ENCODE peak calls at places on chromosomes 6 and 20, in six cellular contexts. One of them, this sample, is unnamed.

GRCh38 chr20:38585404-38586180 is 4.6 kb downstream of the ADIG start:
- DNase-seq in AG04450: no peak
- DNase-seq in tibial artery: no peak
- DNase-seq in HCT116: no peak
- DNase-seq in foreskin fibroblast: no peak
- DNase-seq in suprapubic skin: no peak
- DNase-seq in this sample: no peak

GRCh38 chr20:43375586-43375985 is 82.1 kb upstream of the SRSF6 start:
- DNase-seq in HCT116: no peak
- DNase-seq in tibial artery: no peak
- DNase-seq in AG04450: no peak
- DNase-seq in suprapubic skin: no peak
- DNase-seq in foreskin fibroblast: no peak
- DNase-seq in this sample: no peak

GRCh38 chr6:124530926-124531325 is 431.3 kb upstream of the RNF217 start:
- DNase-seq in foreskin fibroblast: no peak
- DNase-seq in AG04450: no peak
- DNase-seq in suprapubic skin: no peak
- DNase-seq in tibial artery: no peak
- DNase-seq in HCT116: no peak
- DNase-seq in this sample: no peak

GRCh38 chr6:66508433-66508832 is 801.4 kb upstream of the EYS start:
- DNase-seq in foreskin fibroblast: peak
- DNase-seq in HCT116: no peak
- DNase-seq in tibial artery: no peak
- DNase-seq in suprapubic skin: no peak
- DNase-seq in AG04450: peak
- DNase-seq in this sample: no peak

GRCh38 chr6:157714153-157714490 is 108.9 kb upstream of the SNX9 start:
- DNase-seq in HCT116: no peak
- DNase-seq in AG04450: no peak
- DNase-seq in foreskin fibroblast: peak
- DNase-seq in tibial artery: no peak
- DNase-seq in suprapubic skin: no peak
- DNase-seq in this sample: no peak

GRCh38 chr20:37356387-37356786 is 10.4 kb downstream of the SRC start:
- DNase-seq in foreskin fibroblast: peak
- DNase-seq in tibial artery: peak
- DNase-seq in suprapubic skin: peak
- DNase-seq in AG04450: no peak
- DNase-seq in HCT116: no peak
- DNase-seq in this sample: no peak

GRCh38 chr6:73879894-73880293 is 183.9 kb downstream of the CD109 start:
- DNase-seq in suprapubic skin: no peak
- DNase-seq in AG04450: no peak
- DNase-seq in foreskin fibroblast: no peak
- DNase-seq in tibial artery: no peak
- DNase-seq in HCT116: no peak
- DNase-seq in this sample: no peak

GRCh38 chr6:12288211-12288618 is 1.9 kb upstream of the EDN1 start:
- DNase-seq in suprapubic skin: no peak
- DNase-seq in HCT116: no peak
- DNase-seq in AG04450: no peak
- DNase-seq in tibial artery: no peak
- DNase-seq in foreskin fibroblast: no peak
- DNase-seq in this sample: no peak

GRCh38 chr6:70277480-70277879 is 25.4 kb downstream of the COL9A1 start:
- DNase-seq in foreskin fibroblast: peak
- DNase-seq in suprapubic skin: no peak
- DNase-seq in HCT116: no peak
- DNase-seq in tibial artery: no peak
- DNase-seq in AG04450: no peak
- DNase-seq in this sample: peak

GRCh38 chr20:61015602-61016001 is 236.5 kb upstream of the CDH4 start:
- DNase-seq in tibial artery: no peak
- DNase-seq in HCT116: no peak
- DNase-seq in AG04450: no peak
- DNase-seq in foreskin fibroblast: no peak
- DNase-seq in suprapubic skin: no peak
- DNase-seq in this sample: no peak

GRCh38 chr6:148440877-148441453 is 98.3 kb downstream of the SASH1 start:
- DNase-seq in suprapubic skin: no peak
- DNase-seq in tibial artery: peak
- DNase-seq in AG04450: peak
- DNase-seq in foreskin fibroblast: peak
- DNase-seq in HCT116: peak
- DNase-seq in this sample: peak

GRCh38 chr20:58893355-58894151 is 41.0 kb downstream of the GNAS start:
- DNase-seq in suprapubic skin: no peak
- DNase-seq in HCT116: no peak
- DNase-seq in tibial artery: no peak
- DNase-seq in foreskin fibroblast: no peak
- DNase-seq in AG04450: no peak
- DNase-seq in this sample: no peak

GRCh38 chr20:13910492-13910891 is 79.9 kb downstream of the SEL1L2 start:
- DNase-seq in foreskin fibroblast: peak
- DNase-seq in tibial artery: no peak
- DNase-seq in HCT116: no peak
- DNase-seq in AG04450: no peak
- DNase-seq in suprapubic skin: no peak
- DNase-seq in this sample: no peak

GRCh38 chr6:48678390-48678789 is 567.4 kb upstream of the PTCHD4 start:
- DNase-seq in foreskin fibroblast: no peak
- DNase-seq in HCT116: no peak
- DNase-seq in tibial artery: no peak
- DNase-seq in suprapubic skin: no peak
- DNase-seq in AG04450: no peak
- DNase-seq in this sample: no peak

GRCh38 chr6:138012682-138013081 is 94.5 kb downstream of the PERP start:
- DNase-seq in tibial artery: no peak
- DNase-seq in suprapubic skin: no peak
- DNase-seq in HCT116: no peak
- DNase-seq in AG04450: no peak
- DNase-seq in foreskin fibroblast: no peak
- DNase-seq in this sample: no peak

GRCh38 chr6:74534485-74535211 is 671.2 kb downstream of the COL12A1 start:
- DNase-seq in tibial artery: no peak
- DNase-seq in AG04450: peak
- DNase-seq in HCT116: peak
- DNase-seq in foreskin fibroblast: peak
- DNase-seq in suprapubic skin: no peak
- DNase-seq in this sample: no peak

GRCh38 chr6:73078908-73079610 is 146.2 kb downstream of the KHDC1L start:
- DNase-seq in suprapubic skin: no peak
- DNase-seq in AG04450: no peak
- DNase-seq in HCT116: no peak
- DNase-seq in foreskin fibroblast: peak
- DNase-seq in tibial artery: no peak
- DNase-seq in this sample: no peak

GRCh38 chr6:51013376-51013775 is 194.7 kb downstream of the TFAP2B start:
- DNase-seq in suprapubic skin: no peak
- DNase-seq in AG04450: no peak
- DNase-seq in HCT116: no peak
- DNase-seq in foreskin fibroblast: no peak
- DNase-seq in tibial artery: no peak
- DNase-seq in this sample: no peak

GRCh38 chr6:60668428-60668827 is 1617.6 kb downstream of the KHDRBS2 start:
- DNase-seq in HCT116: no peak
- DNase-seq in AG04450: no peak
- DNase-seq in suprapubic skin: no peak
- DNase-seq in tibial artery: no peak
- DNase-seq in foreskin fibroblast: no peak
- DNase-seq in this sample: no peak

GRCh38 chr6:161050134-161050765 is 58.7 kb downstream of the MAP3K4 start:
- DNase-seq in suprapubic skin: no peak
- DNase-seq in tibial artery: no peak
- DNase-seq in AG04450: no peak
- DNase-seq in foreskin fibroblast: no peak
- DNase-seq in HCT116: no peak
- DNase-seq in this sample: no peak

GRCh38 chr6:21354805-21355238 is 238.7 kb upstream of the SOX4 start:
- DNase-seq in suprapubic skin: no peak
- DNase-seq in HCT116: no peak
- DNase-seq in foreskin fibroblast: no peak
- DNase-seq in AG04450: no peak
- DNase-seq in tibial artery: no peak
- DNase-seq in this sample: peak

GRCh38 chr20:17961600-17961965 is 7.0 kb downstream of the SNX5 start:
- DNase-seq in AG04450: no peak
- DNase-seq in HCT116: no peak
- DNase-seq in tibial artery: no peak
- DNase-seq in suprapubic skin: no peak
- DNase-seq in foreskin fibroblast: peak
- DNase-seq in this sample: no peak

GRCh38 chr20:17964632-17965031 is 4.0 kb downstream of the SNX5 start:
- DNase-seq in foreskin fibroblast: no peak
- DNase-seq in tibial artery: no peak
- DNase-seq in AG04450: no peak
- DNase-seq in HCT116: no peak
- DNase-seq in suprapubic skin: no peak
- DNase-seq in this sample: no peak

GRCh38 chr20:17965042-17965697 is 3.4 kb downstream of the SNX5 start:
- DNase-seq in AG04450: no peak
- DNase-seq in foreskin fibroblast: peak
- DNase-seq in HCT116: no peak
- DNase-seq in tibial artery: no peak
- DNase-seq in suprapubic skin: no peak
- DNase-seq in this sample: no peak

GRCh38 chr20:17963114-17963897 is 5.3 kb downstream of the SNX5 start:
- DNase-seq in suprapubic skin: no peak
- DNase-seq in HCT116: no peak
- DNase-seq in AG04450: no peak
- DNase-seq in foreskin fibroblast: no peak
- DNase-seq in tibial artery: no peak
- DNase-seq in this sample: no peak

DNA sequence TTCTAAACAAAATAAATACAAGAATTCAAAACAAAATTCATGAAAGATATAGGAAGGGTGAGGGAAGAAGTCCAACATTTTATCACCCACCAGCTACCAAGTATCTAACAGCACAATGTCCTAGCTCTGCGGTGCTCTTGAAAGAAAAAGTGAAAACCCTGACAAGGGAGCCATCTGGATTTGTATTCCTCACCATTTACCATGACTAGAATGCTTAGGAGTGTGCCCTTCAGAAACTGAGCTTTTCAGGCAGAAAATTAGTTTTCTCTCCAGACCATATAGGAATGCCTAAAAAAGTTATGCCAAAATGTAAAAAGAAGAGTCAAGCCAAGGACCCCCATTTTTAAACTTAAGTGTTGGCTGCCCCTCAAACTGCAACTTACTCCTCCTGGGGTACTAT is 4.5 kb downstream of the SNX5 start:
- DNase-seq in suprapubic skin: no peak
- DNase-seq in tibial artery: no peak
- DNase-seq in foreskin fibroblast: no peak
- DNase-seq in HCT116: no peak
- DNase-seq in AG04450: no peak
- DNase-seq in this sample: no peak
- H3K4me3 ChIP-seq in suprapubic skin: no peak
- H3K4me3 ChIP-seq in tibial artery: no peak
- H3K4me3 ChIP-seq in foreskin fibroblast: no peak
- H3K4me3 ChIP-seq in HCT116: no peak
- H3K4me3 ChIP-seq in AG04450: no peak
- H3K4me3 ChIP-seq in this sample: no peak

GRCh38 chr20:44696315-44696714 is 18.9 kb upstream of the CCN5 start:
- DNase-seq in tibial artery: no peak
- DNase-seq in suprapubic skin: no peak
- DNase-seq in foreskin fibroblast: no peak
- DNase-seq in HCT116: no peak
- DNase-seq in AG04450: no peak
- DNase-seq in this sample: no peak
- TF ChIP-seq CTCF in tibial artery: no peak
- TF ChIP-seq CTCF in suprapubic skin: no peak
- TF ChIP-seq CTCF in foreskin fibroblast: no peak
- TF ChIP-seq CTCF in HCT116: peak
- TF ChIP-seq CTCF in AG04450: no peak
- TF ChIP-seq CTCF in this sample: peak

GRCh38 chr6:33995873-33996475 is 149.9 kb downstream of the GRM4 start:
- DNase-seq in HCT116: no peak
- DNase-seq in AG04450: no peak
- DNase-seq in foreskin fibroblast: no peak
- DNase-seq in tibial artery: no peak
- DNase-seq in suprapubic skin: peak
- DNase-seq in this sample: no peak

GRCh38 chr6:33997265-33997664 is 148.6 kb downstream of the GRM4 start:
- DNase-seq in tibial artery: no peak
- DNase-seq in HCT116: no peak
- DNase-seq in AG04450: no peak
- DNase-seq in suprapubic skin: no peak
- DNase-seq in foreskin fibroblast: no peak
- DNase-seq in this sample: no peak

GRCh38 chr6:33993653-33994052 is 152.2 kb downstream of the GRM4 start:
- DNase-seq in HCT116: no peak
- DNase-seq in AG04450: no peak
- DNase-seq in foreskin fibroblast: no peak
- DNase-seq in suprapubic skin: peak
- DNase-seq in tibial artery: no peak
- DNase-seq in this sample: no peak

GRCh38 chr6:33994198-33995045 is 151.5 kb downstream of the GRM4 start:
- DNase-seq in foreskin fibroblast: no peak
- DNase-seq in AG04450: no peak
- DNase-seq in HCT116: no peak
- DNase-seq in suprapubic skin: peak
- DNase-seq in tibial artery: no peak
- DNase-seq in this sample: no peak

DNA sequence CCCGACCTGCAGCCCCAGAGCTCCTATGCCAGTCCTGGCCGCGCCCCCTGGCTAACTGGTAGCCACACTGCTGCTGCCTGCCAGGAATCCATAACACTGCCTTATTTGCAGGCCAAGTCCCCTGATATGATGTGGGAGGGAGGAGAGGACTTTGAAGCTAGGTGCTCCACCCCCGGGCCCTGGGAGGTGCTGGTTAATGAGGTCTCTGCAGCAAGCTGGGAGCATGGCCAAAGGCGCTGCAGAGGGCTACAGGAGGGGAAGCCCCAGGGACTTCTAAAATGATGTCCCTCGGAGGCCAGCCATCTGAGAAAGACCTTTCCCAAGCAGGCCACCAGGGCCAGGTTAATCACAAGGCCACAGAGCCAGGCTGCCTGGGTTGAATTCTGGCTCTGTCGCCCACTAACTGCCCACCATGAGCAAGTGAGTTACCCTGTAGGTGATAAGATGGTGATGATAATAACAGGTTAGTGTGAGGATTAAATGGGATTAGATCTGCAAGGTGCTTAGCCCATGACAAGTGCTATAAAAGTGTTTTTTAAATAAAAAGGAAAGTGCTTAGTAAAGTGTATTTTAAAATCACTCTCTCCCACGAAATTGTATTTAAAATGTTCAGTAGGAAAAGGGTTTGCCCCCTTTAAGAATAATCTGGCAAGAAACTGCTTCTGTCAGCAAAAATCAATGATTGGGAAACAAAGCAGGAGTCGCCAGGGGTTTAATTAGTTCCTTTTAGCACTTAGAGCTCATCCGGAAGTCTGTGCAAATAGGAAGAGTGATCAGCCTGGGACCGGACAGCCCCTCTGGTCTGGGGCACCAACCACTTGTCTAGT is 150.6 kb downstream of the GRM4 start:
- DNase-seq in AG04450: no peak
- DNase-seq in tibial artery: no peak
- DNase-seq in suprapubic skin: peak
- DNase-seq in HCT116: no peak
- DNase-seq in foreskin fibroblast: no peak
- DNase-seq in this sample: no peak
- H3K4me3 ChIP-seq in AG04450: no peak
- H3K4me3 ChIP-seq in tibial artery: no peak
- H3K4me3 ChIP-seq in suprapubic skin: no peak
- H3K4me3 ChIP-seq in HCT116: no peak
- H3K4me3 ChIP-seq in foreskin fibroblast: no peak
- H3K4me3 ChIP-seq in this sample: no peak

GRCh38 chr6:80742481-80742880 is 636.0 kb downstream of the BCKDHB start:
- DNase-seq in HCT116: peak
- DNase-seq in AG04450: no peak
- DNase-seq in tibial artery: no peak
- DNase-seq in foreskin fibroblast: peak
- DNase-seq in suprapubic skin: no peak
- DNase-seq in this sample: peak
- TF ChIP-seq CTCF in HCT116: peak
- TF ChIP-seq CTCF in AG04450: peak
- TF ChIP-seq CTCF in tibial artery: peak
- TF ChIP-seq CTCF in foreskin fibroblast: peak
- TF ChIP-seq CTCF in suprapubic skin: no peak
- TF ChIP-seq CTCF in this sample: peak

This sample was measured in retinal pigment epithelial cell.